ENCODE peak calls at places on chromosomes 6 and 20, in nine cellular contexts. C, Y, G, O, H, N, F, W and A are unnamed samples.
A peak's percentile ranks its signal among the peaks of the same experiment; 100 is the strongest.

GRCh38 chr6:41713161-41713649 is 22.2 kb downstream of the TFEB start:
- DNase-seq in C (no peak), Y (no peak), G (no peak), O (no peak), H (peak; percentile 54), N (peak; percentile 45), F (peak; percentile 96), W (peak; percentile 74), A (no peak)

GRCh38 chr20:19615629-19616028 is 142.4 kb upstream of the RIN2 start:
- DNase-seq in C (no peak), Y (no peak), G (no peak), O (no peak), H (no peak), N (no peak), F (no peak), W (no peak), A (no peak)

GRCh38 chr20:2279245-2279779 is 16.5 kb upstream of the TGM3 start:
- DNase-seq in C (no peak), Y (no peak), G (no peak), O (no peak), H (no peak), N (no peak), F (no peak), W (no peak), A (no peak)

GRCh38 chr6:47479156-47479541 is 1.6 kb downstream of the CD2AP start:
- DNase-seq in C (no peak), Y (no peak), G (no peak), O (no peak), H (no peak), N (peak; percentile 17), F (no peak), W (no peak), A (no peak)

GRCh38 chr20:46552460-46553420 is 2.3 kb upstream of the OCSTAMP start:
- DNase-seq in C (no peak), Y (no peak), G (peak; percentile 71), O (no peak), H (no peak), N (no peak), F (no peak), W (no peak), A (no peak)

GRCh38 chr20:59221881-59222238 is 58.2 kb downstream of the ZNF831 start:
- DNase-seq in C (no peak), Y (no peak), G (no peak), O (peak; percentile 12), H (no peak), N (no peak), F (no peak), W (no peak), A (no peak)

GRCh38 chr6:27238010-27238983 is 9.2 kb upstream of the PRSS16 start:
- DNase-seq in C (no peak), Y (no peak), G (peak; percentile 22), O (peak; percentile 10), H (no peak), N (no peak), F (peak; percentile 36), W (no peak), A (no peak)

GRCh38 chr6:129186988-129187387 is 304.1 kb downstream of the LAMA2 start:
- DNase-seq in C (no peak), Y (no peak), G (no peak), O (peak; percentile 52), H (no peak), N (peak; percentile 80), F (peak; percentile 53), W (no peak), A (peak; percentile 71)

GRCh38 chr6:98843274-98844243 is 9.2 kb downstream of the POU3F2 start:
- DNase-seq in C (no peak), Y (no peak), G (no peak), O (no peak), H (no peak), N (no peak), F (no peak), W (no peak), A (no peak)

GRCh38 chr20:37673429-37673828 is 20.4 kb upstream of the CTNNBL1 start:
- DNase-seq in C (no peak), Y (no peak), G (no peak), O (no peak), H (no peak), N (no peak), F (no peak), W (no peak), A (no peak)

GRCh38 chr6:27986928-27987725 is 30.1 kb downstream of the OR2B6 start:
- DNase-seq in C (no peak), Y (no peak), G (no peak), O (no peak), H (no peak), N (peak; percentile 0), F (peak; percentile 55), W (no peak), A (peak; percentile 3)

GRCh38 chr20:57582029-57582378 is 21.1 kb downstream of the PCK1 start:
- DNase-seq in C (no peak), Y (no peak), G (no peak), O (no peak), H (no peak), N (no peak), F (no peak), W (no peak), A (no peak)

GRCh38 chr6:50850223-50850751 is 31.6 kb downstream of the TFAP2B start:
- DNase-seq in C (peak; percentile 71), Y (no peak), G (no peak), O (no peak), H (no peak), N (no peak), F (peak; percentile 6), W (no peak), A (no peak)

GRCh38 chr20:49579195-49579594 is 11.3 kb upstream of the PTGIS start:
- DNase-seq in C (no peak), Y (no peak), G (no peak), O (no peak), H (no peak), N (no peak), F (no peak), W (no peak), A (no peak)

GRCh38 chr6:75444899-75445298 is 48.7 kb downstream of the FILIP1 start:
- DNase-seq in C (no peak), Y (no peak), G (no peak), O (no peak), H (no peak), N (no peak), F (no peak), W (no peak), A (no peak)

GRCh38 chr20:48668451-48668946 is 159.3 kb downstream of the PREX1 start:
- DNase-seq in C (peak; percentile 39), Y (no peak), G (no peak), O (no peak), H (peak; percentile 23), N (no peak), F (no peak), W (no peak), A (no peak)

GRCh38 chr6:42726026-42726425 is 3.6 kb upstream of the PRPH2 start:
- DNase-seq in C (no peak), Y (no peak), G (no peak), O (no peak), H (no peak), N (no peak), F (no peak), W (no peak), A (no peak)
- H3K4me3 ChIP-seq in C (no peak overlapping the region), Y (peak overlapping the region; percentile 40), G (no peak overlapping the region), O (no peak overlapping the region), H (peak overlapping the region; percentile 75), N (peak overlapping the region; percentile 43), F (no peak overlapping the region), W (peak overlapping the region; percentile 53), A (no peak overlapping the region)

DNA sequence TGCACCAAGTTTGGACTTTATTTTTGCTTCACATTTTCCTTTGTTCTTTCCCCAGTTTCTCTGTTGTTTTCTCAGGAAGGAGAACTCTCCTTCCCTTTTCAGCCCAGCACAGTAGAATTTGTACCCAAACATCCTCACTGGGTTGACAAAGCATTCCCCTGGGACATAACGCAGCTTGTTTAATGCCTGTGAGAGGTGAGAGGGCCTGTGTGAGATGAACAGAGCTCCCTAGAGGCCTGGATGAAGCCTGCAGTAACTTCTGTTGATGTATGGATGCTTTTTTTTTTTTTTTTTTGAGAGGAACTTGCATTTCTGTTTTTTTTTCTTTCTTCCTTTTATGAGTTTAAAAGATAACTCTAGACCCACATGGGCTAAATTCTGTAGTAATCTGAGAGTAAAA is 104.9 kb upstream of the SLC22A23 start:
- DNase-seq in C (no peak), Y (no peak), G (no peak), O (peak; percentile 98), H (no peak), N (peak; percentile 35), F (no peak), W (no peak), A (no peak)
- TF ChIP-seq CTCF in C (no peak), Y (peak; percentile 15), G (no peak), O (peak; percentile 44), H (no peak), N (peak; percentile 22), F (peak; percentile 5), W (no peak), A (peak; percentile 12)

DNA sequence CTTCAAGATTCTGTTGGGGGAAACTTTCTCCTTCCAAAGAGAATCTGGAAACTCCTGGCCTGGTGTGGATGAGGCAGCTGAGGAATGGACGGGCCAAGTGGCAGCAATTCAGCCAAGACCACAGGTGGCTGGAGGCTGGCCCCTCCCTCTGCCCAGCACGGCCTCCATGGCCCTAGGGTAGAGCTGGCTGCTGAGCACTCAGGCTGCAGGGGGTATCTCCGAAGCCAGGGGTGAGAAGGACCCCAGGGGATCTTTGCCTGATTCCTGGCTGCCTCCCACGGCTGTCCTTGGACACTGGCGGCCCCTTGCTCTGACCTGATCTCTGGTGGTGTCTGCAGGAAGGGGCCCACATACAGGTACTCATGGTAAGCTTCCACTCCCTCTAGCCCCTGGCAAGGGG is 39.0 kb downstream of the GRM4 start:
- DNase-seq in C (no peak), Y (no peak), G (no peak), O (no peak), H (no peak), N (no peak), F (no peak), W (no peak), A (no peak)
- H3K27me3 ChIP-seq in C (no peaks in the 10 kb centered on the region), Y (peaks cover 46% of the 10 kb centered on the region), G (peaks cover 5% of the 10 kb centered on the region), O (no peaks in the 10 kb centered on the region), H (no peaks in the 10 kb centered on the region), N (peaks cover 61% of the 10 kb centered on the region), F (peaks cover 4% of the 10 kb centered on the region), W (no peaks in the 10 kb centered on the region), A (peaks cover 5% of the 10 kb centered on the region)

DNA sequence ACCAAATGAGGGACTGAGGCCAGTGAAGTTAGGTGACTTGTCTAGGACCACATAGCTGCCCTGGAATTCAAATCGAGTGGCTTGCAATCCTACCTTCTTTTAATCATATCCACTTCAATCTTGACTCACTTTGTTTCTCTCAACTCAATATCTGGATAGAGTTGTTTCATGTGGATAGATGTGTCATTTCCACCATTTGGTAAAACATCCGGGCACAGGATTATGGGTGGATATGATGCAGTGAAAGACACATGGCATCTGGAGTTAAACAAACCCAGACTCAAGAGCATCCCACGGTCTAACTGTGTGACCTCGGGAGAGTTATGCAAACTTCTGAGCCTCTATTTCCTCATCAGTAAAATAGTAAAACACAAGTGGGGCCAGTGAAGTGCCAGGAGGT is 103.6 kb upstream of the CNKSR3 start:
- DNase-seq in C (no peak), Y (no peak), G (no peak), O (peak; percentile 89), H (no peak), N (peak; percentile 22), F (peak; percentile 20), W (no peak), A (no peak)
- H3K4me3 ChIP-seq in C (no peak overlapping the region), Y (no peak overlapping the region), G (no peak overlapping the region), O (no peak overlapping the region), H (no peak overlapping the region), N (no peak overlapping the region), F (no peak overlapping the region), W (no peak overlapping the region), A (no peak overlapping the region)

GRCh38 chr6:154732538-154732823 is 735 bp upstream of the SCAF8 start:
- DNase-seq in C (no peak), Y (no peak), G (no peak), O (no peak), H (no peak), N (no peak), F (no peak), W (no peak), A (no peak)
- TF ChIP-seq CTCF in C (no peak), Y (no peak), G (no peak), O (no peak), H (no peak), N (no peak), F (no peak), W (no peak), A (no peak)